ENCODE peak calls at places on chromosomes 7 and 10, in ten cellular contexts. P, N, O, C, G, J, R, F, B and K are unnamed samples. For H3K4me1, the result is how much of the 10 kb centered on the place peaks cover.

GRCh38 chr7:47580811-47581331 is 1.0 kb downstream of the TNS3 start:
- DNase-seq in B (no peak), R (no peak), J (no peak), P (no peak), O (no peak), F (no peak), C (peak), N (no peak), G (no peak), K (no peak)

GRCh38 chr7:74092964-74093339 is 9.3 kb downstream of the LIMK1 start:
- DNase-seq in O (peak), N (peak), C (no peak), G (peak), B (no peak), R (no peak), F (no peak), P (peak), J (no peak), K (peak)

GRCh38 chr7:113968713-113969112 is 49.9 kb upstream of the PPP1R3A start:
- DNase-seq in J (no peak), O (no peak), C (no peak), N (no peak), F (no peak), G (no peak), R (no peak), P (no peak), B (no peak), K (no peak)

GRCh38 chr7:43377196-43377935 is 205.5 kb upstream of the STK17A start:
- DNase-seq in B (no peak), P (no peak), N (no peak), G (no peak), R (no peak), O (no peak), J (no peak), C (no peak), F (no peak), K (no peak)

GRCh38 chr10:102368072-102368471 is 27.4 kb upstream of the NFKB2 start:
- DNase-seq in J (no peak), N (no peak), R (no peak), G (no peak), O (no peak), C (no peak), B (no peak), F (no peak), P (no peak), K (no peak)

GRCh38 chr10:81696609-81697388 is 178.2 kb upstream of the NRG3 start:
- DNase-seq in G (no peak), R (no peak), J (no peak), O (no peak), N (no peak), C (no peak), F (no peak), P (no peak), B (peak), K (no peak)

GRCh38 chr10:132539894-132540293 is 2.3 kb downstream of the INPP5A start:
- DNase-seq in R (no peak), P (no peak), F (no peak), C (no peak), N (no peak), J (no peak), O (no peak), B (no peak), G (peak), K (no peak)

GRCh38 chr10:90884414-90884813 is 12.6 kb downstream of the RPP30 start:
- DNase-seq in N (no peak), P (no peak), B (no peak), R (no peak), F (no peak), J (no peak), G (no peak), C (no peak), O (no peak), K (no peak)

GRCh38 chr10:119238577-119238976 is 31.2 kb downstream of the GRK5 start:
- DNase-seq in R (no peak), J (no peak), O (peak), G (no peak), C (no peak), B (no peak), N (peak), P (no peak), F (no peak), K (no peak)

GRCh38 chr10:72729528-72729927 is 37.6 kb downstream of the MCU start:
- DNase-seq in G (no peak), O (no peak), R (no peak), P (no peak), F (no peak), J (no peak), N (no peak), B (no peak), C (peak), K (no peak)

GRCh38 chr10:86535057-86535882 is 13.7 kb upstream of the WAPL start:
- DNase-seq in J (peak), F (peak), O (peak), N (no peak), C (peak), B (no peak), G (peak), R (peak), P (peak), K (peak)

GRCh38 chr7:75735059-75735458 is 3.7 kb downstream of the HIP1 start:
- DNase-seq in B (no peak), P (no peak), N (no peak), R (no peak), J (no peak), O (no peak), F (no peak), G (no peak), C (no peak), K (no peak)

GRCh38 chr7:75734586-75735047 is 4.1 kb downstream of the HIP1 start:
- DNase-seq in R (peak), F (peak), G (no peak), C (peak), B (no peak), P (no peak), N (no peak), J (no peak), O (no peak), K (no peak)

GRCh38 chr7:75735581-75736350 is 3.0 kb downstream of the HIP1 start:
- DNase-seq in G (no peak), J (no peak), N (no peak), B (no peak), C (no peak), O (no peak), P (no peak), R (no peak), F (no peak), K (no peak)

GRCh38 chr7:75732016-75732521 is 6.7 kb downstream of the HIP1 start:
- DNase-seq in R (no peak), G (no peak), F (no peak), N (no peak), J (no peak), B (no peak), O (no peak), P (no peak), C (no peak), K (no peak)

GRCh38 chr7:75732764-75733630 is 5.7 kb downstream of the HIP1 start:
- DNase-seq in O (no peak), C (no peak), J (no peak), P (no peak), N (peak), G (no peak), R (peak), B (no peak), F (peak), K (no peak)
- TF ChIP-seq EP300 in O (no peak), C (no peak), J (no peak), P (no peak), N (peak), G (no peak), R (peak), B (no peak), F (no peak), K (no peak)

GRCh38 chr7:138887085-138887705 is 89.2 kb upstream of the ATP6V0A4 start:
- DNase-seq in G (no peak), C (no peak), J (no peak), P (no peak), F (no peak), O (no peak), R (no peak), N (no peak), B (no peak), K (no peak)
- H3K27ac ChIP-seq in G (no peak), C (no peak), J (no peak), P (no peak), F (no peak), O (no peak), R (peak), N (peak), B (no peak), K (no peak)

GRCh38 chr10:128055061-128055868 is 71.0 kb downstream of the MKI67 start:
- DNase-seq in C (no peak), P (no peak), B (no peak), F (no peak), G (no peak), N (no peak), O (no peak), J (no peak), R (no peak), K (peak)
- H3K4me1 ChIP-seq in C (under half), P (under half), B (under half), F (under half), G (under half), N (under half), O (under half), J (under half), R (under half), K (under half)

GRCh38 chr7:282621-283020 is 7.3 kb upstream of the FOXL3 start:
- DNase-seq in C (no peak), N (no peak), F (no peak), O (no peak), G (peak), J (no peak), P (no peak), B (no peak), R (no peak), K (no peak)
- TF ChIP-seq EP300 in C (no peak), N (no peak), F (no peak), O (no peak), G (no peak), J (no peak), P (no peak), B (no peak), R (no peak), K (no peak)

DNA sequence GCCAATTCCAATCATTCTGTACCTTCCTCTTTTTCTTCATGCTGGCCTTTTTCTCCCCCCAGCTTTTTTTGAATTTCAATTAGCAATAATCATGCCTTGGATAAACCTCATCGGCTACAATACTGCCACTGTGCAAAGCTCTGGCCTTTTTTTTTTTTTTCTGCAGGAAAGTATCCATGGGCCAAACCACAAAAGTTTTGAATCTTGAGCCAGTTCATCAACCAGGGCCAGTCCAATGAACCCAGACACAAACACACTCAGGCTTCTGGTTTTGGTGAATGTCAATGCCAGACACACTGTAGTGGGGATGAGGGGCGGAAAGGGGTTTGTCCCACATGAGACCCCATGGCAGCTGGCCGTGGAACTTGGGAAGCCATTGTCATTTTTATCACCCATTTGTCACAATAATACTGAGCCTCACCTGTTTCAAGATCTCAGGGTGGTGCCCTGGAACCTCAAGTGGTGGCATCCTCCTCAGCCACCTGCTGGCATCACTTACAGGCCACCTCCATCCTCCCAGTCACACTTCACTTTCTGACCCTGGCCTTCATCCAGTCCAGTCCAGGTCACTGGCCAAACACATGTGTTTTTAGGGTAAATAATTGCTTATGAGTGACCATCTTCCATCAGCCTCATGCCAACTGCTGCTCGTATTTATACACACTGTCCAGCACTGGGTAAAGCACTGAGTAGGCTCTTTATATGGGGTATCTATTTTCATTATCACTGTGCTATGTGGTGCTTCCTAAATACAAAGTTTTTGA is 40.8 kb upstream of the TSPAN33 start:
- DNase-seq in P (no peak), C (no peak), F (no peak), J (no peak), O (no peak), N (no peak), R (no peak), G (no peak), B (no peak), K (no peak)
- H3K27ac ChIP-seq in P (no peak), C (peak), F (no peak), J (no peak), O (no peak), N (no peak), R (no peak), G (no peak), B (no peak), K (no peak)

GRCh38 chr10:4733150-4733842 is 92.7 kb upstream of the AKR1E2 start:
- DNase-seq in R (no peak), N (no peak), B (no peak), J (no peak), P (no peak), F (no peak), G (no peak), O (no peak), C (peak), K (no peak)

GRCh38 chr10:4740471-4740870 is 85.5 kb upstream of the AKR1E2 start:
- DNase-seq in N (no peak), R (no peak), P (no peak), C (no peak), J (no peak), B (no peak), F (no peak), G (no peak), O (no peak), K (no peak)

GRCh38 chr10:4733843-4734224 is 92.2 kb upstream of the AKR1E2 start:
- DNase-seq in O (no peak), N (no peak), C (no peak), P (no peak), B (no peak), G (no peak), J (no peak), R (no peak), F (no peak), K (no peak)

GRCh38 chr10:4736608-4737007 is 89.4 kb upstream of the AKR1E2 start:
- DNase-seq in P (no peak), O (no peak), C (no peak), F (no peak), J (no peak), G (no peak), B (no peak), R (no peak), N (no peak), K (no peak)

DNA sequence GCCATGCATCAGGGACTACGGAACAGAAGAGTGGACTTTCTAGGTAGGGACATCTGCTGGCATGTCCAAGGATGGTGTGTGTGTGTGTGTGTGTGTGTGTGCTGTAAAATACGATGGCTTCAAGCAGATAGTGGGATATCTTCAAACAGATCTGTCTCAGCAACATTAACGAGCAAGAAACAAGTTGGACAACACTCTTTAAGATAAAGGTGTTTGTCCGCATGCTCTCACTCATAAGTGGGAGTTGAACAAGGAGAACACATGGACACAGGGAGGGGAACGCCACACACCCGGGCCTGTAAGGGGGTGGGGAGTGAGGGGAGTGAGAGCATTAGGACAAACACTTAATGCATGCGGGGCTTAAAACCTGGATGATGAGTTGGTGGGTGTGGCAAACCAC is 89.8 kb upstream of the AKR1E2 start:
- DNase-seq in C (no peak), G (no peak), O (no peak), R (no peak), P (no peak), F (no peak), N (no peak), B (no peak), J (no peak), K (no peak)
- H3K4me1 ChIP-seq in C (under half), G (under half), O (under half), R (under half), P (under half), F (under half), N (under half), B (under half), J (under half), K (under half)

GRCh38 chr10:97584060-97584797 is at the start of gene HOGA1:
- DNase-seq in O (no peak), F (no peak), G (no peak), N (peak), J (no peak), B (no peak), C (peak), R (peak), P (peak), K (no peak)
- TF ChIP-seq EP300 in O (no peak), F (no peak), G (no peak), N (no peak), J (no peak), B (no peak), C (no peak), R (no peak), P (no peak), K (no peak)

GRCh38 chr10:79209831-79210230 is 137.4 kb upstream of the PPIF start:
- DNase-seq in J (no peak), R (no peak), N (peak), P (no peak), F (no peak), O (no peak), B (no peak), C (no peak), G (no peak), K (no peak)

GRCh38 chr10:79208251-79208983 is 138.9 kb upstream of the PPIF start:
- DNase-seq in C (no peak), P (no peak), N (no peak), B (no peak), R (no peak), F (no peak), J (no peak), O (no peak), G (no peak), K (no peak)

GRCh38 chr10:79209340-79209739 is 137.9 kb upstream of the PPIF start:
- DNase-seq in C (no peak), J (no peak), O (no peak), B (no peak), N (peak), P (no peak), F (no peak), G (no peak), R (no peak), K (no peak)

GRCh38 chr10:79211616-79212015 is 135.7 kb upstream of the PPIF start:
- DNase-seq in C (no peak), F (no peak), J (no peak), O (no peak), P (no peak), N (no peak), B (no peak), R (no peak), G (no peak), K (no peak)

GRCh38 chr10:79210672-79211071 is 136.6 kb upstream of the PPIF start:
- DNase-seq in J (no peak), R (no peak), B (no peak), N (no peak), O (no peak), C (no peak), F (no peak), P (no peak), G (no peak), K (no peak)
- H3K27ac ChIP-seq in J (no peak), R (no peak), B (no peak), N (peak), O (no peak), C (no peak), F (no peak), P (no peak), G (peak), K (no peak)